ENCODE peak calls at places on chromosomes 2 and 18, in seven cellular contexts. P, C, T, Z, H, X and L are unnamed samples.

GRCh38 chr2:37181726-37182684 is 6.5 kb downstream of the SULT6B1 start:
- DNase-seq in H (no peak), C (no peak), X (no peak), T (no peak), Z (no peak), P (no peak), L (no peak)

GRCh38 chr2:71154798-71155197 is 24.4 kb downstream of the MPHOSPH10 start:
- DNase-seq in T (no peak), X (peak), P (no peak), Z (peak), H (peak), C (peak), L (no peak)

GRCh38 chr2:157441072-157441454 is 2.8 kb downstream of the CYTIP start:
- DNase-seq in X (no peak), H (no peak), T (no peak), C (no peak), Z (no peak), P (no peak), L (no peak)

GRCh38 chr2:225120175-225120574 is 77.9 kb upstream of the DOCK10 start:
- DNase-seq in P (no peak), C (no peak), T (no peak), Z (no peak), H (no peak), X (no peak), L (no peak)

GRCh38 chr2:189412330-189412953 is 28.8 kb upstream of the WDR75 start:
- DNase-seq in T (peak), P (no peak), X (peak), C (no peak), Z (peak), H (peak), L (peak)

GRCh38 chr2:2683581-2683980 is 352.5 kb upstream of the MYT1L start:
- DNase-seq in T (no peak), P (no peak), H (no peak), X (no peak), Z (no peak), C (no peak), L (no peak)

GRCh38 chr2:222669353-222669752 is 2.1 kb upstream of the MOGAT1 start:
- DNase-seq in C (no peak), P (no peak), Z (no peak), X (no peak), H (no peak), T (no peak), L (peak)

GRCh38 chr2:230908595-230909191 is 16.3 kb downstream of the GPR55 start:
- DNase-seq in P (no peak), C (no peak), H (peak), X (peak), T (no peak), Z (peak), L (no peak)

GRCh38 chr18:76823166-76823539 is 796 bp downstream of the ZNF236 start:
- DNase-seq in H (no peak), T (no peak), P (no peak), X (no peak), Z (no peak), C (no peak), L (no peak)

GRCh38 chr2:30232801-30233130 is 1.4 kb downstream of the LBH start:
- DNase-seq in Z (no peak), H (no peak), C (no peak), P (no peak), T (no peak), X (no peak), L (no peak)
- TF ChIP-seq JUND in Z (no peak), H (no peak), C (no peak), P (no peak), T (no peak), X (no peak), L (no peak)

GRCh38 chr2:163247151-163247872 is 408.7 kb upstream of the KCNH7 start:
- DNase-seq in H (no peak), Z (no peak), P (no peak), C (no peak), T (no peak), X (no peak), L (no peak)
- TF ChIP-seq JUND in H (no peak), Z (no peak), P (no peak), C (no peak), T (no peak), X (no peak), L (no peak)

DNA sequence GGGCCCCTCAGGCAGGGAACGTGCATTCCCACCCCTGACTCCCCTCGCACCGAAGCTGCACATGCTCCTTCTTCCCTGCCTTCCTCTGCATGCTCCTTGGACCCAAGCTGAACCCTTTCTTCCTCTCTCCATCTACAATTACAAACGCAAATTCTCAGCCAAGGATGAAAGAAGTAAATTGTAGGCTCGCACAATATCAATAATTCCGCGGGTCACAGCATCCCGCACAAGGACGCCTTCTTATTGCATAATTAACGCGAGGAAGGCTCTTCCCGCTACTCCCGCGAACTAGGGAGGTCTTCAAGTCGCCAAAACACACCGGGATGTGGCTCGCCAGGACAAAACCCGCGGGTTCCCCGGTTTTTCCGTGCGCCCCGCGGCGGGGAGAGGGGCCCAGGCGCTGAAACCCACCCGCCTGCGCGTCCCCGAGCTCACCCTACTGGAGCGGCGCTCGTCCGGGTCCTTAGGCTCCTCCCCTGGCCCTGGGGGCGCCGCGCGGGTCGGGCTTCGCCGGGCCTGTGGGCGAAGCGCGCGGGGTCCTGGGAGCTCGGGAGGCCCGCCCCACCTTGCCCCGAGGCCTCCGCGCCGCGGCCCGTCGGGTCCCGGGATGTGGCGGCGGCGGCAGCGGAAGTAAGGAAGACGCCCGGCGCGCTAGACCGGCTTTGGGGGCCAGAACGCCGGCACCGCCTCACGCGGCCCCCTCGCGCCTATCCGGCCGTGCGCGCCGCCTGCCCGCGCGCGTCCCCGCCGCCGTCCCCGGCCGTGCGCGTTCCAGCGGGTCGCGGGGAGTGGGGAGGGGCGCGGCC is at the start of gene CHST10:
- DNase-seq in X (no peak), P (no peak), T (peak), Z (peak), C (no peak), H (peak), L (peak)
- TF ChIP-seq JUND in X (no peak), P (no peak), T (no peak), Z (no peak), C (no peak), H (no peak), L (no peak)

DNA sequence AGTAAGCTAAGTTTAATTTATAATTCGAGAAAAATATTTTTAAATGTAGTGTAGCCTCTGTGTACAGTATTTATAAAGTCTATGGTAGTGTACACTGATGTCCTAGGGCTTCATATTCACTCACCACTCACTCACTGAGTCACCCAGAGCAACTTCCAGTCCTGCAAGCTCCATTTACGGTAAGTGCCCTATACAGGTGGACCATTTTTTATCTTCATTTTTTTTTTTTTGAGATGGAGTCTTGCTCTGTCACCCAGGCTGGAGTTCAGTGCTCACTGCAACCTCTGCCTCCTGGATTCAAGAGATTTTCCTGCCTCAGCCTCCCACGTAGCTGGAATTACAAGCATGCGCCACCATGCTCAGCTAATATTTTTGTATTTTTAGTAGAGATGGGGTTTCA is 104.2 kb downstream of the PDCL3 start:
- DNase-seq in X (no peak), C (no peak), T (no peak), Z (no peak), P (no peak), H (no peak), L (no peak)
- TF ChIP-seq JUND in X (no peak), C (no peak), T (no peak), Z (no peak), P (no peak), H (no peak), L (no peak)

GRCh38 chr2:227029706-227030105 is 134.3 kb downstream of the COL4A4 start:
- DNase-seq in T (no peak), P (no peak), C (no peak), H (no peak), X (no peak), Z (no peak), L (no peak)
- TF ChIP-seq JUND in T (no peak), P (no peak), C (no peak), H (no peak), X (no peak), Z (no peak), L (no peak)

GRCh38 chr2:144357623-144358400 is 162.1 kb downstream of the ZEB2 start:
- DNase-seq in T (no peak), P (no peak), C (peak), Z (peak), H (peak), X (peak), L (no peak)
- TF ChIP-seq JUND in T (peak), P (no peak), C (no peak), Z (peak), H (no peak), X (peak), L (no peak)